ENCODE peak calls at places on chromosome 13, in five cellular contexts. A is esophagus squamous epithelium, R is cardiac muscle cell, J is fibroblast of lung, S is tibial nerve. Q is an unnamed sample.

GRCh38 chr13:84126671-84127171 is 244.4 kb upstream of the SLITRK1 start:
- DNase-seq in A (no peak), R (no peak), J (peak), S (no peak), Q (no peak)

GRCh38 chr13:76828316-76828741 is 57.9 kb downstream of the KCTD12 start:
- DNase-seq in A (no peak), R (no peak), J (no peak), S (no peak), Q (no peak)

GRCh38 chr13:78428646-78429045 is 174.7 kb downstream of the POU4F1 start:
- DNase-seq in A (no peak), R (no peak), J (no peak), S (no peak), Q (no peak)

GRCh38 chr13:103351035-103351828 is 285.0 kb upstream of the SLC10A2 start:
- DNase-seq in A (no peak), R (peak), J (peak), S (no peak), Q (no peak)

GRCh38 chr13:98664510-98664909 is 87.6 kb upstream of the STK24 start:
- DNase-seq in A (no peak), R (no peak), J (no peak), S (no peak), Q (no peak)

GRCh38 chr13:102965802-102966201 is 100.4 kb downstream of the SLC10A2 start:
- DNase-seq in A (no peak), R (no peak), J (no peak), S (no peak), Q (no peak)

GRCh38 chr13:79837741-79838450 is 356.9 kb downstream of the NDFIP2 start:
- DNase-seq in A (no peak), R (peak), J (peak), S (no peak), Q (no peak)

GRCh38 chr13:58341318-58341717 is 709.8 kb downstream of the PCDH17 start:
- DNase-seq in A (no peak), R (no peak), J (no peak), S (no peak), Q (no peak)

GRCh38 chr13:24138911-24139310 is 21.6 kb upstream of the SPATA13 start:
- DNase-seq in A (no peak), R (no peak), J (no peak), S (no peak), Q (no peak)

GRCh38 chr13:93344048-93344447 is 117.4 kb downstream of the GPC6 start:
- DNase-seq in A (no peak), R (no peak), J (no peak), S (no peak), Q (no peak)

GRCh38 chr13:108093616-108094015 is 121.7 kb downstream of the LIG4 start:
- DNase-seq in A (no peak), R (no peak), J (no peak), S (no peak), Q (no peak)

GRCh38 chr13:74715718-74716117 is 581.5 kb upstream of the KLF12 start:
- DNase-seq in A (no peak), R (no peak), J (no peak), S (no peak), Q (no peak)

GRCh38 chr13:95098916-95099315 is 202.3 kb downstream of the ABCC4 start:
- DNase-seq in A (no peak), R (no peak), J (no peak), S (no peak), Q (no peak)

GRCh38 chr13:43373400-43373799 is 350.0 kb downstream of the DNAJC15 start:
- DNase-seq in A (no peak), R (no peak), J (no peak), S (no peak), Q (no peak)

GRCh38 chr13:20856650-20857049 is 45.9 kb downstream of the XPO4 start:
- DNase-seq in A (no peak), R (no peak), J (no peak), S (no peak), Q (no peak)

GRCh38 chr13:20860844-20861243 is 41.7 kb downstream of the XPO4 start:
- DNase-seq in A (no peak), R (no peak), J (no peak), S (no peak), Q (no peak)
- H3K4me3 ChIP-seq in A (no peak), R (no peak), J (no peak), S (no peak), Q (no peak)

DNA sequence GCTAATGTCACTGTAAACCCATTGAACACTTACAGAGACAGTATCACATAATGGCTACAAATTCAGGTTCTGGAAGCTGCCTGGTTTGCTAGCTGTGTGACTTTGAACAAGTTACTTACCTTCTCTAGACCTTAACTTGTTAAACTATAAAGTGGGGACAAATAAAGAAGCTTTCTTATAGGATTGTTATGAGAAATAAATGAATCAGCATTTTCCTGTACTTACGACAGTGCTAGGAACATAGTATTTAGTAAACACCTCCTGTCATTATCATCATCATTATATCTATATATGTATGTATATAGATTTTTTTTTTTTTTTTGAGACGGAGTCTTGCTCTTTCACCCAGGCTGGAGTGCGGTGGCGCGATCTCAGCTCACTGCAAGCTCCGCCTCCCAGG is 54.9 kb downstream of the CDK8 start:
- DNase-seq in A (no peak), R (no peak), J (no peak), S (no peak), Q (no peak)
- H3K4me3 ChIP-seq in A (no peak), R (no peak), J (no peak), S (no peak), Q (no peak)

GRCh38 chr13:114109646-114110045 is 22.8 kb downstream of the RASA3 start:
- DNase-seq in A (no peak), R (no peak), J (no peak), S (peak), Q (peak)

GRCh38 chr13:114111577-114111976 is 20.8 kb downstream of the RASA3 start:
- DNase-seq in A (no peak), R (no peak), J (no peak), S (peak), Q (no peak)

GRCh38 chr13:114108894-114109293 is 23.5 kb downstream of the RASA3 start:
- DNase-seq in A (no peak), R (no peak), J (no peak), S (peak), Q (no peak)

GRCh38 chr13:114108141-114108761 is 24.2 kb downstream of the RASA3 start:
- DNase-seq in A (no peak), R (no peak), J (no peak), S (peak), Q (peak)

GRCh38 chr13:114110091-114110829 is 22.2 kb downstream of the RASA3 start:
- DNase-seq in A (no peak), R (no peak), J (no peak), S (peak), Q (no peak)
- H3K4me3 ChIP-seq in A (no peak), R (no peak), J (no peak), S (no peak), Q (no peak)

GRCh38 chr13:41864658-41865057 is 96.3 kb downstream of the VWA8 start:
- DNase-seq in A (no peak), R (peak), J (no peak), S (no peak), Q (no peak)
- H3K4me3 ChIP-seq in A (no peak), R (no peak), J (no peak), S (no peak), Q (no peak)

GRCh38 chr13:101417043-101417406 is 717 bp upstream of the NALCN start:
- DNase-seq in A (no peak), R (peak), J (peak), S (no peak), Q (no peak)

GRCh38 chr13:101417501-101417900 is 1.2 kb upstream of the NALCN start:
- DNase-seq in A (no peak), R (no peak), J (no peak), S (no peak), Q (no peak)

GRCh38 chr13:101412076-101412475 is 4.2 kb downstream of the NALCN start:
- DNase-seq in A (no peak), R (no peak), J (no peak), S (no peak), Q (no peak)

GRCh38 chr13:101415358-101416174 is 742 bp downstream of the NALCN start:
- DNase-seq in A (no peak), R (no peak), J (no peak), S (no peak), Q (no peak)

DNA sequence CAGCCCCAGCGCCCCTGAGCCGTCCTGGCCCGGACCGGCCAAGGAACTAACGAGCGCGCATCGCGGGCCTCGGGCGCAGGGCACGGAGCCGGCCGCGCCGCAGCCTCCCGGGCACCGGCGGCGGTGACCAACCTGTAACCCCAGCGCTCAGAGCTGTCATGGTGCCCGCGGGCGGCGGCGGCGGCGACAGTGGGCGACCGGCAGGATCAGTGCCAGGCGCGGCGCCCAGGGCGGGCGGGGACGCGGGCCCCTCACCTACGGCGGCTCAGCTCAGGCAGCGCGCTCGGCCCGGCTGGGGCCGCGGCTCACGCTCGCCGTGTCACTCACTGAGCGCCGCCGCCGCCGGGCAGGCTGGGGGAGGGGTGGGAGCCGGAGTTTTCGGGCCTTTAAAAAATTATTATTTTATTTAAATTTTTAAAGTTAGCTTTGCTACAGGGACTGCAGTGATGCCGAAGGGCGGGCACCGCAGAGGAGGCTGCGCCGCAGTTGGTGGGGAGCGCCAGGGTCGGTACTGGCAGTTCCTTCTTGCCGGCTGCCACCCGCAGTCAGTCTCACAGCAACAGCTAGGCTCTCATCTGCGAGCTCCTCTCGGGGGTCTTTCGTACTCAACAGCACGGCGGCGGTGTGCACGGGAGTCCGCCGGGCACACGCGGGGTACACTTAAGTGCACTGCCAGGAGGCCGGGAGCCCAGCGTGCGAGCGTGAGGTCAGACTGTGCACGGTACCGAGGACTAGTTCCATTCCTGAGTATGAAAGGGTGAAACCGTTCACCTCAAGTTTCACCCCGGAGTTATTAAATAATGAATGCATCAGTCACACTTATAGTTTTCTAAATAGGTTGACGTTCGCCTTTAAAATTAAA is at the start of gene NALCN:
- DNase-seq in A (no peak), R (peak), J (peak), S (no peak), Q (no peak)
- H3K4me3 ChIP-seq in A (peak), R (peak), J (peak), S (peak), Q (peak)

GRCh38 chr13:109737606-109738005 is 48.8 kb downstream of the IRS2 start:
- DNase-seq in A (no peak), R (peak), J (peak), S (no peak), Q (no peak)
- H3K4me3 ChIP-seq in A (no peak), R (no peak), J (no peak), S (no peak), Q (no peak)

DNA sequence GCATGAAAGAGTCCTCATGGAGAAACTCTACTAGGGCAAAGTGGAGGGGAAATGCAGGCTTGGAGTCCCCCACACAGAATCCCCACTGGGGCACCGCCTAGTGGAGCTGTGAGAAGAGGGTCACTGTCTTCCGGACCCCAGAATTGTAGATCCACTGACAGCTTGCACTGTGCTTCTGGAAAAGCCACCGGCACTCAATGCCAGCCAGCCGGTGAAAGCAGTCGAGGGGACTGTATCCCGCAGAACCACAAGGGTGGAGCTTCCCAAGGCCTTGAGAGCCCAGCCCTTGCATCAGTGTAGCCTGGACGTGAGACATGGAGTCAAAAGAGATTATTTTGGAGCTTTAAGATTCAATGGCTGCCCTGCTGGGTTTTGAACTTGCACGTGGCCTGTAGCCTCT is 47.2 kb upstream of the FAM124A start:
- DNase-seq in A (no peak), R (no peak), J (no peak), S (no peak), Q (no peak)
- H3K4me3 ChIP-seq in A (no peak), R (no peak), J (no peak), S (no peak), Q (no peak)

Q was measured in lower leg skin.